ENCODE peak calls at places on chromosomes 7 and 10, in six cellular contexts. O, Q, M, F, L and I are unnamed samples. For H3K4me1, the result is how much of the 10 kb centered on the place peaks cover.

GRCh38 chr7:155251831-155252230 is 45.8 kb upstream of the INSIG1 start:
- ATAC-seq in O (no peak), Q (no peak), M (no peak), F (no peak), L (no peak), I (no peak)

GRCh38 chr7:151226560-151226874 is 488 bp downstream of the ABCF2 start:
- ATAC-seq in O (peak), Q (no peak), M (peak), F (peak), L (no peak), I (peak)

GRCh38 chr10:110698782-110699201 is 54.7 kb downstream of the RBM20 start:
- ATAC-seq in O (no peak), Q (no peak), M (no peak), F (no peak), L (no peak), I (no peak)

GRCh38 chr10:133067152-133068090 is 20.3 kb upstream of the ADGRA1 start:
- ATAC-seq in O (no peak), Q (peak), M (peak), F (no peak), L (no peak), I (no peak)

GRCh38 chr7:66778201-66778600 is 37.7 kb downstream of the RABGEF1 start:
- ATAC-seq in O (no peak), Q (no peak), M (no peak), F (no peak), L (no peak), I (no peak)

GRCh38 chr10:241451-241850 is 106.2 kb downstream of the ZMYND11 start:
- ATAC-seq in O (no peak), Q (no peak), M (no peak), F (no peak), L (no peak), I (peak)

GRCh38 chr7:137747359-137748031 is 99.3 kb downstream of the DGKI start:
- ATAC-seq in O (no peak), Q (no peak), M (no peak), F (no peak), L (no peak), I (no peak)

GRCh38 chr10:49710966-49711365 is 31.5 kb downstream of the C10orf53 start:
- ATAC-seq in O (no peak), Q (no peak), M (no peak), F (no peak), L (no peak), I (no peak)

GRCh38 chr10:91206837-91207474 is 13.5 kb upstream of the PCGF5 start:
- ATAC-seq in O (no peak), Q (no peak), M (no peak), F (no peak), L (no peak), I (no peak)

GRCh38 chr10:51707392-51707791 is 8.0 kb upstream of the CSTF2T start:
- ATAC-seq in O (no peak), Q (no peak), M (no peak), F (no peak), L (no peak), I (peak)

GRCh38 chr7:150731916-150732315 is 5.3 kb upstream of the GIMAP5 start:
- ATAC-seq in O (no peak), Q (no peak), M (no peak), F (no peak), L (no peak), I (no peak)

GRCh38 chr10:11988924-11989323 is 53.7 kb downstream of the UPF2 start:
- ATAC-seq in O (no peak), Q (no peak), M (no peak), F (no peak), L (no peak), I (no peak)
- TF ChIP-seq EP300 in O (no peak), Q (no peak), M (no peak), F (no peak), L (no peak), I (no peak)

GRCh38 chr10:43867113-43867512 is 218.4 kb upstream of the ZNF32 start:
- ATAC-seq in O (no peak), Q (no peak), M (no peak), F (peak), L (no peak), I (no peak)

GRCh38 chr10:43863859-43864591 is 215.3 kb upstream of the ZNF32 start:
- ATAC-seq in O (no peak), Q (peak), M (no peak), F (peak), L (peak), I (peak)

GRCh38 chr10:43866712-43867111 is 218.0 kb upstream of the ZNF32 start:
- ATAC-seq in O (no peak), Q (no peak), M (no peak), F (no peak), L (no peak), I (no peak)

GRCh38 chr10:43864622-43865021 is 215.9 kb upstream of the ZNF32 start:
- ATAC-seq in O (no peak), Q (no peak), M (no peak), F (no peak), L (no peak), I (no peak)

DNA sequence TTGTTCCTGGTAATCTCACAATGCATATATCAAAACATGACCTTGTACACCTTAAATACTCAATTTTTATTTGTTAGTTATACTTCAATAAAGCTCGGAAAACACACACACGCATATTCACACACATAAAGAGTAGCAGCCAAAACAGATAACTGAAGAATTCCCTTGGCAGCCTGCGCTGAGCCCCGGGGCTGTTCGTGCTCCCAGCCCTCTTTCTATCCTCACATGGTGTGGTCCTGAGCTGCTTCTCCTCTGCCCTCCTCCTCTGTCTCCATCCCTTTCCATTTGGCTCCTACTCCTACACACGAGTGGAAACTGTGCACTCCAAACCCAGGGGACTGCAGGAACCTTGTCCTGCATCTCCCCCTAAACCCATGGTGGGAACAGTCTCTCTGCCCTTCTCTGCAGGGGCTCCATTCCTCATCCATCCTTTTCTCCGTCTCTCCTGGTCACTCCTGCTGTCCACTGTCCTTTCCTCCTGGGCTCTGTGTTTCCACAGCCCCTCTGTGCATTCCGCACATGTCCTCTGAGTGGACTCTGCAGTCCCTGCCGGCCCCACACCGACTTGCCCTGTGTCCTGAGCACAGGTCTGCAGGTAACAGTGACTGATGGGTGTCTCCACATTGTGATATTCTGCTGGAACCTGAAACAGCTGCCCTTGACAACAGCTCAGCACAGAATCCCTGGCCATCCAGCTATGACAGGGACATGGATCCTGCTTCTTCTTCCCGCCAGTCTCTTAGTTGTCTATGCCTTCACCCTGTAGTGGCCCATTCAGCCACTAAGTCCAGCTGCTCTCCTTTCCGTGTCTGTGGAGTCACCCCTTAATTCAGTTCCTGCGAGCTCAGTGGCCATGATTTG is 216.8 kb upstream of the ZNF32 start:
- ATAC-seq in O (no peak), Q (no peak), M (no peak), F (no peak), L (no peak), I (no peak)
- H3K4me1 ChIP-seq in O (under half), Q (under half), M (under half), F (half or more), L (under half), I (under half)

GRCh38 chr10:88156341-88156740 is 292.9 kb downstream of the PTEN start:
- ATAC-seq in O (no peak), Q (no peak), M (no peak), F (no peak), L (no peak), I (no peak)

GRCh38 chr10:88152720-88153119 is 289.3 kb downstream of the PTEN start:
- ATAC-seq in O (peak), Q (peak), M (no peak), F (no peak), L (peak), I (peak)

GRCh38 chr10:88158506-88159123 is 295.2 kb downstream of the PTEN start:
- ATAC-seq in O (no peak), Q (no peak), M (no peak), F (no peak), L (no peak), I (no peak)

GRCh38 chr10:88157981-88158465 is 294.6 kb downstream of the PTEN start:
- ATAC-seq in O (no peak), Q (peak), M (no peak), F (no peak), L (peak), I (peak)

GRCh38 chr10:88154596-88155250 is 291.3 kb downstream of the PTEN start:
- ATAC-seq in O (no peak), Q (no peak), M (no peak), F (no peak), L (no peak), I (no peak)
- TF ChIP-seq EP300 in O (no peak), Q (no peak), M (no peak), F (no peak), L (no peak), I (no peak)

DNA sequence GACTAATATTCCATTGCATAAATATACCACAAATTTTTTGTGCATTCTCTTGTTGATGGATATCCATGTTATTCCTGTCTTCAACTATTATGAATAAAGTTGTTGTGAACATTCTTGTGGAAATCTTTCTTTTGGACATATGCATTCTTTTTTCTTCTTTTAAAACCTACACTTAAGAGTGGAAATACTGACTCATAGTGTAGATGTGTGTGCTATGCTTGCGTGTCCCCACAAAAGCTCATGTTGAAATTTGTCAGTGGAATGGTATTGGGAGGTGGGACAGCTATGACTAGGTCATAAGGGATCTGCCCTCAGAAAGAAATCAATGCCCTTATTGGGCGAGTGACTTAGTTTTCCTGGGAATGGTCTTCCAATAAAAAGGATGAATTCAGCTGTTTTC is 203.6 kb upstream of the PRSS58 start:
- ATAC-seq in O (no peak), Q (no peak), M (no peak), F (no peak), L (no peak), I (no peak)
- H3K4me1 ChIP-seq in O (under half), Q (under half), M (under half), F (under half), L (under half), I (under half)

GRCh38 chr10:88827718-88828117 is 23.9 kb downstream of the ANKRD22 start:
- ATAC-seq in O (no peak), Q (no peak), M (no peak), F (no peak), L (no peak), I (no peak)
- TF ChIP-seq EP300 in O (no peak), Q (no peak), M (no peak), F (no peak), L (no peak), I (no peak)

GRCh38 chr10:75265856-75266255 is 30.1 kb upstream of the COMTD1 start:
- ATAC-seq in O (no peak), Q (no peak), M (peak), F (no peak), L (no peak), I (no peak)

GRCh38 chr10:75261813-75262725 is 26.3 kb upstream of the COMTD1 start:
- ATAC-seq in O (no peak), Q (no peak), M (no peak), F (peak), L (no peak), I (no peak)

GRCh38 chr10:75260990-75261389 is 25.2 kb upstream of the COMTD1 start:
- ATAC-seq in O (no peak), Q (no peak), M (no peak), F (no peak), L (no peak), I (no peak)

GRCh38 chr10:75266945-75267344 is 31.2 kb upstream of the COMTD1 start:
- ATAC-seq in O (no peak), Q (no peak), M (no peak), F (no peak), L (no peak), I (no peak)

GRCh38 chr10:75263806-75264205 is 28.0 kb upstream of the COMTD1 start:
- ATAC-seq in O (no peak), Q (peak), M (no peak), F (no peak), L (no peak), I (no peak)
- H3K4me1 ChIP-seq in O (under half), Q (under half), M (under half), F (under half), L (under half), I (under half)